ENCODE peak calls at places on chromosome 15, in four cellular contexts. One of them, this sample, is unnamed.

GRCh38 chr15:70348581-70349344 is 251.0 kb upstream of the TLE3 start:
- DNase-seq in lung: no peak
- DNase-seq in anterior cingulate cortex: no peak
- DNase-seq in NCI-H774: no peak
- DNase-seq in this sample: no peak

GRCh38 chr15:62626903-62627302 is 415.6 kb upstream of the TPM1 start:
- DNase-seq in lung: no peak
- DNase-seq in NCI-H774: no peak
- DNase-seq in anterior cingulate cortex: no peak
- DNase-seq in this sample: no peak

GRCh38 chr15:60217161-60217560 is 180.6 kb downstream of the ANXA2 start:
- DNase-seq in anterior cingulate cortex: no peak
- DNase-seq in NCI-H774: no peak
- DNase-seq in lung: no peak
- DNase-seq in this sample: no peak

GRCh38 chr15:74752486-74753395 is 4.1 kb downstream of the CYP1A2 start:
- DNase-seq in lung: peak
- DNase-seq in NCI-H774: no peak
- DNase-seq in anterior cingulate cortex: no peak
- DNase-seq in this sample: no peak

GRCh38 chr15:85974348-85974705 is 105.3 kb upstream of the AGBL1 start:
- DNase-seq in NCI-H774: no peak
- DNase-seq in anterior cingulate cortex: no peak
- DNase-seq in lung: no peak
- DNase-seq in this sample: no peak

GRCh38 chr15:44325568-44325967 is 37.0 kb downstream of the GOLM2 start:
- DNase-seq in anterior cingulate cortex: no peak
- DNase-seq in NCI-H774: no peak
- DNase-seq in lung: no peak
- DNase-seq in this sample: no peak

GRCh38 chr15:38069506-38069905 is 135.1 kb downstream of the TMCO5A start:
- DNase-seq in anterior cingulate cortex: no peak
- DNase-seq in lung: peak
- DNase-seq in NCI-H774: no peak
- DNase-seq in this sample: no peak

GRCh38 chr15:64717130-64717529 is 58.3 kb downstream of the RBPMS2 start:
- DNase-seq in lung: no peak
- DNase-seq in anterior cingulate cortex: no peak
- DNase-seq in NCI-H774: no peak
- DNase-seq in this sample: no peak

GRCh38 chr15:42387603-42388002 is 28.3 kb downstream of the CAPN3 start:
- DNase-seq in NCI-H774: no peak
- DNase-seq in lung: no peak
- DNase-seq in anterior cingulate cortex: no peak
- DNase-seq in this sample: no peak

GRCh38 chr15:60720493-60721231 is 241.7 kb upstream of the ICE2 start:
- DNase-seq in anterior cingulate cortex: no peak
- DNase-seq in NCI-H774: no peak
- DNase-seq in lung: no peak
- DNase-seq in this sample: no peak

GRCh38 chr15:76177491-76178040 is 117.8 kb downstream of the TMEM266 start:
- DNase-seq in NCI-H774: no peak
- DNase-seq in lung: no peak
- DNase-seq in anterior cingulate cortex: no peak
- DNase-seq in this sample: no peak

GRCh38 chr15:86608461-86608860 is 528.8 kb downstream of the AGBL1 start:
- DNase-seq in lung: no peak
- DNase-seq in NCI-H774: no peak
- DNase-seq in anterior cingulate cortex: no peak
- DNase-seq in this sample: no peak

GRCh38 chr15:59532770-59533379 is 78.7 kb upstream of the GCNT3 start:
- DNase-seq in anterior cingulate cortex: no peak
- DNase-seq in NCI-H774: peak
- DNase-seq in lung: no peak
- DNase-seq in this sample: peak

GRCh38 chr15:70974004-70974832 is 81.6 kb downstream of the LRRC49 start:
- DNase-seq in lung: no peak
- DNase-seq in anterior cingulate cortex: no peak
- DNase-seq in NCI-H774: no peak
- DNase-seq in this sample: no peak

GRCh38 chr15:35720984-35721383 is 175.0 kb upstream of the DPH6 start:
- DNase-seq in anterior cingulate cortex: no peak
- DNase-seq in NCI-H774: no peak
- DNase-seq in lung: no peak
- DNase-seq in this sample: no peak

GRCh38 chr15:62875626-62876021 is 166.9 kb upstream of the TPM1 start:
- DNase-seq in NCI-H774: no peak
- DNase-seq in anterior cingulate cortex: no peak
- DNase-seq in lung: no peak
- DNase-seq in this sample: no peak

GRCh38 chr15:89830622-89831021 is 16.0 kb upstream of the ANPEP start:
- DNase-seq in NCI-H774: no peak
- DNase-seq in anterior cingulate cortex: no peak
- DNase-seq in lung: no peak
- DNase-seq in this sample: no peak

GRCh38 chr15:50077655-50078054 is 41.4 kb downstream of the ATP8B4 start:
- DNase-seq in NCI-H774: no peak
- DNase-seq in anterior cingulate cortex: peak
- DNase-seq in lung: no peak
- DNase-seq in this sample: no peak

GRCh38 chr15:79025802-79026201 is 64.8 kb downstream of the RASGRF1 start:
- DNase-seq in lung: no peak
- DNase-seq in NCI-H774: no peak
- DNase-seq in anterior cingulate cortex: no peak
- DNase-seq in this sample: no peak

GRCh38 chr15:29316422-29316821 is 46.8 kb upstream of the NSMCE3 start:
- DNase-seq in lung: no peak
- DNase-seq in NCI-H774: no peak
- DNase-seq in anterior cingulate cortex: no peak
- DNase-seq in this sample: no peak

GRCh38 chr15:44034933-44035624 is 160.0 kb downstream of the FRMD5 start:
- DNase-seq in NCI-H774: no peak
- DNase-seq in anterior cingulate cortex: no peak
- DNase-seq in lung: no peak
- DNase-seq in this sample: no peak

GRCh38 chr15:29126208-29126536 is 143.4 kb downstream of the NSMCE3 start:
- DNase-seq in NCI-H774: no peak
- DNase-seq in anterior cingulate cortex: no peak
- DNase-seq in lung: no peak
- DNase-seq in this sample: no peak

GRCh38 chr15:100241572-100242479 is 99.9 kb downstream of the ADAMTS17 start:
- DNase-seq in lung: no peak
- DNase-seq in NCI-H774: peak
- DNase-seq in anterior cingulate cortex: peak
- DNase-seq in this sample: peak

GRCh38 chr15:64837502-64837901 is 4.2 kb upstream of the PLEKHO2 start:
- DNase-seq in anterior cingulate cortex: no peak
- DNase-seq in lung: no peak
- DNase-seq in NCI-H774: no peak
- DNase-seq in this sample: no peak